ENCODE peak calls at places on chromosomes 7 and 10, in seven cellular contexts. J is choroid plexus epithelial cell, T is fibroblast of pulmonary artery, C is kidney glomerular epithelial cell, Y is HCT116, R is activated T-cell treated with anti-CD3 and anti-CD28 coated beads for 1 hour, N is AG09319. X is an unnamed sample.
A peak's percentile ranks its signal among the peaks of the same experiment; 100 is the strongest.

GRCh38 chr7:150311711-150312110 is 11.4 kb upstream of the LRRC61 start:
- DNase-seq in J (peak; percentile 18), T (no peak), C (no peak), Y (no peak), R (no peak), N (no peak), X (no peak)

GRCh38 chr10:112952282-112952991 is 2.4 kb downstream of the TCF7L2 start:
- DNase-seq in J (peak; percentile 41), T (peak; percentile 38), C (no peak), Y (no peak), R (no peak), N (no peak), X (no peak)

GRCh38 chr10:43249962-43250624 is 16.8 kb downstream of the RASGEF1A start:
- DNase-seq in J (no peak), T (no peak), C (no peak), Y (no peak), R (no peak), N (no peak), X (no peak)

GRCh38 chr7:154757756-154758155 is 245.2 kb downstream of the PAXIP1 start:
- DNase-seq in J (no peak), T (no peak), C (no peak), Y (no peak), R (no peak), N (no peak), X (no peak)

GRCh38 chr7:111820621-111821020 is 258.3 kb upstream of the IMMP2L start:
- DNase-seq in J (no peak), T (no peak), C (no peak), Y (no peak), R (no peak), N (no peak), X (no peak)

GRCh38 chr7:63899691-63900393 is 98.8 kb upstream of the ZNF722 start:
- DNase-seq in J (no peak), T (no peak), C (no peak), Y (no peak), R (peak; percentile 75), N (no peak), X (peak; percentile 24)

GRCh38 chr7:108051449-108051848 is 48.5 kb upstream of the LAMB1 start:
- DNase-seq in J (peak; percentile 44), T (peak; percentile 18), C (no peak), Y (no peak), R (no peak), N (no peak), X (no peak)

GRCh38 chr10:89741126-89741762 is 39.9 kb downstream of the KIF20B start:
- DNase-seq in J (no peak), T (no peak), C (no peak), Y (no peak), R (no peak), N (no peak), X (no peak)

GRCh38 chr10:21502371-21502765 is 23.1 kb downstream of the SKIDA1 start:
- DNase-seq in J (no peak), T (no peak), C (no peak), Y (no peak), R (no peak), N (no peak), X (no peak)

GRCh38 chr10:102480396-102480795 is 22.1 kb downstream of the ACTR1A start:
- DNase-seq in J (no peak), T (no peak), C (no peak), Y (no peak), R (no peak), N (no peak), X (no peak)

GRCh38 chr7:12481722-12482121 is 78.1 kb upstream of the VWDE start:
- DNase-seq in J (peak; percentile 11), T (no peak), C (no peak), Y (no peak), R (no peak), N (no peak), X (no peak)

GRCh38 chr10:79242620-79243152 is 104.6 kb upstream of the PPIF start:
- DNase-seq in J (peak; percentile 83), T (peak; percentile 69), C (peak; percentile 11), Y (no peak), R (peak; percentile 24), N (peak; percentile 46), X (peak; percentile 82)

GRCh38 chr7:102943425-102944169 is 30.8 kb downstream of the LRRC17 start:
- DNase-seq in J (no peak), T (no peak), C (no peak), Y (no peak), R (no peak), N (no peak), X (no peak)

GRCh38 chr10:117249493-117250093 is 8.7 kb downstream of the SLC18A2 start:
- DNase-seq in J (no peak), T (no peak), C (peak; percentile 19), Y (no peak), R (no peak), N (no peak), X (no peak)

GRCh38 chr7:74480861-74481417 is 27.2 kb downstream of the GTF2IRD1 start:
- DNase-seq in J (peak; percentile 90), T (peak; percentile 85), C (peak; percentile 75), Y (no peak), R (no peak), N (peak; percentile 42), X (no peak)

GRCh38 chr10:3720228-3721019 is 64.6 kb downstream of the KLF6 start:
- DNase-seq in J (peak; percentile 99), T (peak; percentile 98), C (no peak), Y (no peak), R (no peak), N (peak; percentile 73), X (no peak)

X was measured in germinal center.